ENCODE peak calls at places on chromosome 14, in six cellular contexts. Z, C, U, X, H and J are unnamed samples.

GRCh38 chr14:60229614-60230013 is 19.4 kb upstream of the PPM1A start:
- DNase-seq in Z (no peak), C (no peak), U (no peak), X (no peak), H (no peak), J (no peak)

GRCh38 chr14:96735509-96735908 is 61.7 kb upstream of the VRK1 start:
- DNase-seq in Z (no peak), C (no peak), U (no peak), X (no peak), H (no peak), J (no peak)

GRCh38 chr14:100955201-100955600 is 51.7 kb upstream of the RTL1 start:
- DNase-seq in Z (no peak), C (peak; percentile 50), U (no peak), X (no peak), H (no peak), J (no peak)

GRCh38 chr14:88706425-88706824 is 86.3 kb downstream of the EML5 start:
- DNase-seq in Z (no peak), C (no peak), U (no peak), X (no peak), H (no peak), J (no peak)

GRCh38 chr14:54447231-54447692 is 6.1 kb upstream of the CNIH1 start:
- DNase-seq in Z (no peak), C (no peak), U (no peak), X (peak; percentile 37), H (no peak), J (peak; percentile 54)

GRCh38 chr14:54600685-54601084 is 33.8 kb downstream of the SAMD4A start:
- DNase-seq in Z (no peak), C (no peak), U (no peak), X (no peak), H (no peak), J (no peak)

GRCh38 chr14:39432619-39433451 is 602 bp upstream of the FBXO33 start:
- DNase-seq in Z (peak; percentile 97), C (peak; percentile 80), U (peak; percentile 83), X (peak; percentile 94), H (peak; percentile 93), J (peak; percentile 96)

GRCh38 chr14:51206462-51206861 is 33.6 kb upstream of the TMX1 start:
- DNase-seq in Z (no peak), C (no peak), U (no peak), X (no peak), H (peak; percentile 4), J (peak; percentile 9)

GRCh38 chr14:29168149-29168548 is 401.6 kb downstream of the FOXG1 start:
- DNase-seq in Z (no peak), C (no peak), U (no peak), X (no peak), H (no peak), J (no peak)

GRCh38 chr14:54325766-54326165 is 71.0 kb upstream of the CDKN3 start:
- DNase-seq in Z (no peak), C (no peak), U (no peak), X (no peak), H (no peak), J (no peak)

GRCh38 chr14:54529811-54530210 is 20.1 kb downstream of the CGRRF1 start:
- DNase-seq in Z (no peak), C (peak; percentile 90), U (no peak), X (no peak), H (no peak), J (no peak)

GRCh38 chr14:63542231-63542999 is 762 bp downstream of the PPP2R5E start:
- DNase-seq in Z (peak; percentile 66), C (peak; percentile 56), U (peak; percentile 13), X (no peak), H (peak; percentile 73), J (no peak)

GRCh38 chr14:101476258-101476930 is 84.9 kb upstream of the DIO3 start:
- DNase-seq in Z (peak; percentile 53), C (no peak), U (no peak), X (peak; percentile 4), H (no peak), J (no peak)

GRCh38 chr14:39430762-39431415 is 1.3 kb downstream of the FBXO33 start:
- DNase-seq in Z (no peak), C (peak; percentile 20), U (peak; percentile 8), X (no peak), H (no peak), J (no peak)

GRCh38 chr14:96139169-96139568 is 65.5 kb upstream of the BDKRB2 start:
- DNase-seq in Z (no peak), C (no peak), U (no peak), X (no peak), H (no peak), J (no peak)

GRCh38 chr14:76090611-76091010 is 61.1 kb upstream of the GPATCH2L start:
- DNase-seq in Z (no peak), C (no peak), U (no peak), X (no peak), H (no peak), J (no peak)

GRCh38 chr14:103445783-103446182 is 60.6 kb downstream of the MARK3 start:
- DNase-seq in Z (no peak), C (no peak), U (no peak), X (no peak), H (no peak), J (no peak)

GRCh38 chr14:58298477-58298879 is at the start of gene ARID4A:
- DNase-seq in Z (peak; percentile 97), C (no peak), U (no peak), X (peak; percentile 87), H (no peak), J (no peak)

GRCh38 chr14:104724407-104724980 is 465 bp downstream of the ADSS1 start:
- DNase-seq in Z (peak; percentile 90), C (peak; percentile 28), U (no peak), X (peak; percentile 53), H (no peak), J (no peak)

GRCh38 chr14:104725772-104726548 is 1.9 kb downstream of the ADSS1 start:
- DNase-seq in Z (peak; percentile 87), C (no peak), U (no peak), X (no peak), H (no peak), J (no peak)

GRCh38 chr14:104726600-104727451 is 2.8 kb downstream of the ADSS1 start:
- DNase-seq in Z (no peak), C (no peak), U (no peak), X (no peak), H (no peak), J (no peak)

GRCh38 chr14:104723651-104724406 is at the start of gene ADSS1:
- DNase-seq in Z (peak; percentile 89), C (peak; percentile 46), U (peak; percentile 54), X (peak; percentile 68), H (peak; percentile 84), J (peak; percentile 73)

DNA sequence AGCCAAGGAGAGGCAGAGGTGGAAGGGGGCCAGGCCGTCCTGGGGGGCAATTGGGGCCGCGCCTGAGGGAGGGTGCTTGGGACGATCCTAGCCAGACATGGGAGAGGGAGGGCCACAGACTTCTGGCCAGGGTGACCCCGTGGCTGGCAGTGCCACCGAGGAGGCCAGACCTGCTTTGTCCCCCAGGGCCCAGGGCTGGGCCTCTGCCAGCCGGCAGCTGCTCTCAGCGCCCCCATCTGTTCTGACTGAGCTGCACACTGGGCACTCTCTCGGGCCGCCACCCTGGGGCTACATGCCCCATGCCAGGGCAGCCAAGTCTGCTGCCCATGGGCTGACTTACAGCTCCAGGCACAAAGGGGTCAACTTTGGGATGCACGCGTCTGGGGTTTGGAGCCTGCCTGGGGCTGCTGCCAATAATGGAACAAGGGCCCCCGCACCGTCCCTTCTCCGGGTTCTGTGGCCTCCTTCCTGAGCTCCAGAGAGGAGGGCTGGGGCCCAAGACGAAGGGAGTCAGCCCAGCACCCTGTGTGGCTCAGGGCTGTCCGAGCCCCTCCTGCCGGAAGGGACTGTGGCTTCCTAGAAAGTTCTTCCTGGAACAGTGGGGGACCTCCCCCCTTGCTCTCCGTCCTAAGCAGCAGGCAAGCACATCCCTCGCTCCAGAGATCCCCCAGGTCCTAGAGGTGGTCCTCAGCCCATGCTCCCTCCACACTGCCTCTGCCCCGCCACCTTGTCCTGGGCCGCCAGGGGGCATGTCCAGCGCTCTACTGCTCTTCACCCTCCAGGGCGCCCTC is 1.1 kb downstream of the ADSS1 start:
- DNase-seq in Z (peak; percentile 92), C (no peak), U (no peak), X (peak; percentile 45), H (peak; percentile 63), J (no peak)
- TF ChIP-seq CTCF in Z (peak; percentile 25), C (no peak), U (peak; percentile 59), X (no peak), H (peak; percentile 41), J (no peak)

GRCh38 chr14:68664225-68664681 is 128.6 kb downstream of the ZFP36L1 start:
- DNase-seq in Z (peak; percentile 55), C (no peak), U (no peak), X (no peak), H (no peak), J (no peak)
- H3K4me1 ChIP-seq in Z (peaks cover 64% of the 10 kb centered on the region), C (peaks cover 12% of the 10 kb centered on the region), U (peaks cover 18% of the 10 kb centered on the region), X (peaks cover 36% of the 10 kb centered on the region), H (peaks cover 8% of the 10 kb centered on the region), J (peaks cover 11% of the 10 kb centered on the region)

DNA sequence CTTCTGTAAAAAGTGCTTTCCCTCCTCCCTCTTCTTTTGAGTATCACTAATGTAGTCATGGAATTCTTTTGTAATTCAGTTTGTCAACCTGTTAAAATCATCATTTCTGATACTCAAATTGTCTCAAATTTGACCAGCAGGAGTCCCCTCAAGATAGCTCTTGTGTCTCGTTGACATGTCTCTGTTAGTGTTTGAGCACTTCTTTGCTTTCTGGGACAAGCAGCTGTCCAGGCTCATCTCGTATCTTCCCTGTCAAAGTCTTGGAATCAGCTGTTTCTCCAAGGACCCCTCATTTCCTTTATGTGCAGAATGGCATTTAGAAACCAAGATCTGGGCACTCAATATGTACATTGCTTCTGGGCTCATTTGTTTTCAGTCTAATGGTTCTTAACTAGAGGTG is 10.7 kb downstream of the CIPC start:
- DNase-seq in Z (no peak), C (no peak), U (peak; percentile 30), X (no peak), H (no peak), J (no peak)
- H3K36me3 ChIP-seq in Z (peaks cover 62% of the 10 kb centered on the region), C (peaks cover 12% of the 10 kb centered on the region), U (peaks cover 80% of the 10 kb centered on the region), X (peaks cover 75% of the 10 kb centered on the region), H (peaks cover 4% of the 10 kb centered on the region), J (peaks cover 1% of the 10 kb centered on the region)

GRCh38 chr14:37864128-37864527 is 268.7 kb downstream of the TTC6 start:
- DNase-seq in Z (no peak), C (no peak), U (no peak), X (no peak), H (no peak), J (no peak)
- TF ChIP-seq CTCF in Z (no peak), C (no peak), U (no peak), X (no peak), H (no peak), J (no peak)

DNA sequence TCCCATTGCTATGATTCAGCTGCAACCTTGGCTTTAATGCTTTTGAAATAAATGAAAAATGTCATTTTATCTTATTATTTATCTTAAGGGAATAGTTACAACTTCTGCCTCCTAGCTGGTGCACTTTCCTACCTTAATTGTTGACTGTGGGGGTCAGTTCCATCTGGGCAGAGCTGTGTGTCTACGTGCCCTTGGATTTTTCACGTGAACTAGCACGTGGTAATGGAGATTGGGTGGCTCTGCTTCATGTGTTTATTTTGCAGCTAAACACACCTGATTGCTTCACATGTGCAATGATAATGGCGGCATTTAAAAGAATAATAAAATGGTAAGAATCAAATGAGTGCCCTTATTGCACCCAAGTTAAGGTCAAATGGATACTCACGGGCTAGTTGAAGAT is 10.6 kb upstream of the PELI2 start:
- DNase-seq in Z (no peak), C (no peak), U (no peak), X (no peak), H (no peak), J (no peak)
- H3K4me1 ChIP-seq in Z (no peaks in the 10 kb centered on the region), C (no peaks in the 10 kb centered on the region), U (no peaks in the 10 kb centered on the region), X (no peaks in the 10 kb centered on the region), H (no peaks in the 10 kb centered on the region), J (peaks cover 8% of the 10 kb centered on the region)